ENCODE peak calls at places on chromosomes 11 and 22, in eight cellular contexts. E is MM.1S; P is BE2C; M is neuronal stem cell; D is astrocyte of the cerebellum; G is HCT116; X is CD4-positive, alpha-beta memory T cell; A is cardiac muscle cell. Y is an unnamed sample.

GRCh38 chr11:72975778-72976520 is 161.7 kb downstream of the ATG16L2 start:
- DNase-seq in E (no peak), P (no peak), M (no peak), D (peak; percentile 76), G (no peak), X (no peak), A (peak; percentile 90), Y (no peak)

GRCh38 chr11:8219257-8220021 is 44.2 kb downstream of the LMO1 start:
- DNase-seq in E (peak; percentile 48), P (peak; percentile 60), M (no peak), D (peak; percentile 34), G (peak; percentile 50), X (peak; percentile 2), A (peak; percentile 69), Y (peak; percentile 72)

GRCh38 chr11:518463-519202 is 11.6 kb upstream of the RNH1 start:
- DNase-seq in E (no peak), P (peak; percentile 76), M (peak; percentile 63), D (peak; percentile 66), G (peak; percentile 85), X (peak; percentile 82), A (peak; percentile 96), Y (peak; percentile 82)

GRCh38 chr11:74570266-74571061 is 21.9 kb upstream of the POLD3 start:
- DNase-seq in E (peak; percentile 41), P (peak; percentile 56), M (peak; percentile 37), D (peak; percentile 29), G (peak; percentile 48), X (peak; percentile 9), A (peak; percentile 73), Y (peak; percentile 44)

GRCh38 chr11:93587858-93588581 is 44.8 kb upstream of the SMCO4 start:
- DNase-seq in E (no peak), P (no peak), M (no peak), D (no peak), G (no peak), X (no peak), A (no peak), Y (no peak)

GRCh38 chr22:23313791-23314567 is 133.7 kb downstream of the BCR start:
- DNase-seq in E (no peak), P (no peak), M (no peak), D (no peak), G (no peak), X (no peak), A (no peak), Y (no peak)

GRCh38 chr11:88508558-88508807 is 170.9 kb upstream of the CTSC start:
- DNase-seq in E (no peak), P (no peak), M (no peak), D (no peak), G (no peak), X (no peak), A (no peak), Y (no peak)

GRCh38 chr11:875203-875602 is 32.6 kb downstream of the TSPAN4 start:
- DNase-seq in E (no peak), P (no peak), M (no peak), D (no peak), G (no peak), X (no peak), A (no peak), Y (no peak)

GRCh38 chr11:101090679-101091270 is 38.8 kb downstream of the PGR start:
- DNase-seq in E (no peak), P (no peak), M (no peak), D (no peak), G (no peak), X (no peak), A (peak; percentile 11), Y (no peak)

GRCh38 chr11:14537134-14537599 is 17.0 kb upstream of the PSMA1 start:
- DNase-seq in E (peak; percentile 61), P (peak; percentile 16), M (peak; percentile 18), D (no peak), G (no peak), X (peak; percentile 68), A (peak; percentile 67), Y (peak; percentile 11)

GRCh38 chr11:69274531-69275016 is 19.4 kb upstream of the MYEOV start:
- DNase-seq in E (no peak), P (no peak), M (no peak), D (no peak), G (no peak), X (no peak), A (no peak), Y (no peak)

GRCh38 chr22:41418717-41419116 is 27.9 kb downstream of the TOB2 start:
- DNase-seq in E (no peak), P (no peak), M (no peak), D (no peak), G (no peak), X (no peak), A (no peak), Y (no peak)

GRCh38 chr11:17021550-17021949 is 7.3 kb upstream of the PLEKHA7 start:
- DNase-seq in E (no peak), P (peak; percentile 36), M (no peak), D (no peak), G (no peak), X (no peak), A (no peak), Y (no peak)

GRCh38 chr11:2347449-2347848 is 29.7 kb upstream of the CD81 start:
- DNase-seq in E (no peak), P (no peak), M (no peak), D (no peak), G (no peak), X (no peak), A (no peak), Y (no peak)

GRCh38 chr11:44695169-44695833 is 31.5 kb upstream of the TSPAN18 start:
- DNase-seq in E (no peak), P (no peak), M (no peak), D (no peak), G (no peak), X (no peak), A (no peak), Y (no peak)

GRCh38 chr11:65412271-65413076 is 10.1 kb upstream of the NEAT1 start:
- DNase-seq in E (no peak), P (no peak), M (no peak), D (no peak), G (no peak), X (no peak), A (no peak), Y (no peak)

GRCh38 chr11:123770712-123771111 is 16.4 kb upstream of the OR6X1 start:
- DNase-seq in E (no peak), P (no peak), M (no peak), D (no peak), G (no peak), X (no peak), A (no peak), Y (no peak)

GRCh38 chr11:56816259-56816658 is 67.8 kb upstream of the OR9G4 start:
- DNase-seq in E (no peak), P (no peak), M (no peak), D (no peak), G (no peak), X (no peak), A (no peak), Y (no peak)

GRCh38 chr11:16611395-16612233 is 126.8 kb upstream of the C11orf58 start:
- DNase-seq in E (no peak), P (no peak), M (peak; percentile 36), D (no peak), G (no peak), X (no peak), A (no peak), Y (no peak)

GRCh38 chr11:34840736-34841386 is 75.3 kb downstream of the APIP start:
- DNase-seq in E (peak; percentile 65), P (peak; percentile 15), M (no peak), D (no peak), G (peak; percentile 62), X (peak; percentile 14), A (peak; percentile 36), Y (peak; percentile 37)

GRCh38 chr22:45910928-45911467 is 66.0 kb downstream of the WNT7B start:
- DNase-seq in E (no peak), P (no peak), M (no peak), D (no peak), G (no peak), X (no peak), A (no peak), Y (peak; percentile 80)

GRCh38 chr11:35619030-35619753 is 932 bp downstream of the FJX1 start:
- DNase-seq in E (peak; percentile 65), P (peak; percentile 46), M (peak; percentile 56), D (no peak), G (no peak), X (no peak), A (peak; percentile 55), Y (peak; percentile 36)

GRCh38 chr11:85791326-85791990 is 19.5 kb downstream of the SYTL2 start:
- DNase-seq in E (no peak), P (no peak), M (no peak), D (no peak), G (no peak), X (no peak), A (no peak), Y (no peak)

GRCh38 chr11:61357233-61357893 is 4.3 kb downstream of the CYB561A3 start:
- DNase-seq in E (no peak), P (no peak), M (no peak), D (no peak), G (no peak), X (no peak), A (no peak), Y (no peak)
- H3K4me3 ChIP-seq in E (no peak overlapping the region), P (no peak overlapping the region), M (no peak overlapping the region), D (no peak overlapping the region), G (no peak overlapping the region), X (no peak overlapping the region), A (no peak overlapping the region), Y (no peak overlapping the region)

GRCh38 chr11:19779740-19780139 is 67.1 kb downstream of the NAV2 start:
- DNase-seq in E (no peak), P (no peak), M (no peak), D (no peak), G (no peak), X (no peak), A (no peak), Y (no peak)
- H3K4me3 ChIP-seq in E (no peak overlapping the region), P (no peak overlapping the region), M (no peak overlapping the region), D (no peak overlapping the region), G (no peak overlapping the region), X (no peak overlapping the region), A (no peak overlapping the region), Y (no peak overlapping the region)

DNA sequence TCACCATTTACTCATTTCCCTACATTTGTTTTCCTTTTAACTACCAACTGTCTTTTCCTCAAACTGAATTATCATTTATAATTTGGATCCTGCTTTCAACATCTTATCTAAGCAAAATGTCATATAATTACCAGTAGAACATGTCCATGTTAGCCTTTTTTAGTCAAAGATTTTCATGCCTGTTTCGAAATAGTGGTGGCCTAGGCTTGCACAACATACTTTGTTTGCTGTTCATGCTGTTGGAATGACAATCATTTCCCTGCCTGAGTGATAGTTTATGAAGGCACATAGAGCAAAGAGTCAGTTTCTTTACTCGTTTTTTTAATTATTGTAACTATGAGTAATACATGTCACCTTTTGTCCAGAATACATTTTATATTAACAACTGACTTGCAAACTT is 144.3 kb upstream of the ANO3 start:
- DNase-seq in E (no peak), P (no peak), M (no peak), D (peak; percentile 5), G (no peak), X (no peak), A (peak; percentile 87), Y (no peak)
- H3K4me3 ChIP-seq in E (no peak overlapping the region), P (no peak overlapping the region), M (no peak overlapping the region), D (no peak overlapping the region), G (no peak overlapping the region), X (no peak overlapping the region), A (no peak overlapping the region), Y (no peak overlapping the region)

GRCh38 chr22:37255558-37256006 is 11.5 kb upstream of the RAC2 start:
- DNase-seq in E (no peak), P (no peak), M (no peak), D (no peak), G (no peak), X (no peak), A (no peak), Y (no peak)
- H3K4me3 ChIP-seq in E (no peak overlapping the region), P (no peak overlapping the region), M (no peak overlapping the region), D (no peak overlapping the region), G (no peak overlapping the region), X (no peak overlapping the region), A (no peak overlapping the region), Y (no peak overlapping the region)

GRCh38 chr11:6695377-6695776 is 12.2 kb upstream of the MRPL17 start:
- DNase-seq in E (no peak), P (no peak), M (no peak), D (no peak), G (no peak), X (no peak), A (peak; percentile 79), Y (no peak)
- H3K4me3 ChIP-seq in E (no peak overlapping the region), P (no peak overlapping the region), M (no peak overlapping the region), D (no peak overlapping the region), G (no peak overlapping the region), X (no peak overlapping the region), A (no peak overlapping the region), Y (no peak overlapping the region)

Y was measured in WERI-Rb-1.